ENCODE peak calls at places on chromosomes 7 and 10, in ten cellular contexts. L, I, M, B, R, O, N, A, T and Q are unnamed samples.

GRCh38 chr10:77877461-77878344 is 48.9 kb downstream of the DLG5 start:
- DNase-seq in L (no peak), I (no peak), M (no peak), B (no peak), R (no peak), O (no peak), N (peak), A (peak), T (peak), Q (peak)

GRCh38 chr7:27176962-27177794 is 3.1 kb upstream of the HOXA10 start:
- DNase-seq in L (no peak), I (no peak), M (no peak), B (no peak), R (no peak), O (no peak), N (peak), A (no peak), T (no peak), Q (no peak)

GRCh38 chr7:1697499-1698125 is 27.5 kb downstream of the ELFN1 start:
- DNase-seq in L (no peak), I (no peak), M (no peak), B (no peak), R (no peak), O (no peak), N (peak), A (no peak), T (no peak), Q (no peak)

GRCh38 chr7:74365320-74366022 is 76.3 kb downstream of the CLIP2 start:
- DNase-seq in L (no peak), I (no peak), M (peak), B (no peak), R (no peak), O (peak), N (no peak), A (no peak), T (peak), Q (no peak)

GRCh38 chr7:38796636-38797501 is 112.1 kb downstream of the VPS41 start:
- DNase-seq in L (peak), I (peak), M (no peak), B (no peak), R (peak), O (peak), N (no peak), A (peak), T (peak), Q (peak)

GRCh38 chr10:47374611-47375536 is 9.2 kb downstream of the ZNF488 start:
- DNase-seq in L (no peak), I (no peak), M (no peak), B (no peak), R (no peak), O (no peak), N (peak), A (no peak), T (no peak), Q (peak)

GRCh38 chr10:44010873-44011602 is 362.4 kb upstream of the ZNF32 start:
- DNase-seq in L (no peak), I (no peak), M (no peak), B (peak), R (no peak), O (no peak), N (no peak), A (no peak), T (no peak), Q (no peak)

GRCh38 chr7:149727541-149728476 is 45.6 kb downstream of the ZNF467 start:
- DNase-seq in L (no peak), I (no peak), M (no peak), B (no peak), R (peak), O (no peak), N (peak), A (no peak), T (no peak), Q (no peak)

GRCh38 chr10:33032354-33033254 is 74.6 kb upstream of the ITGB1 start:
- DNase-seq in L (peak), I (no peak), M (no peak), B (no peak), R (no peak), O (no peak), N (no peak), A (no peak), T (no peak), Q (no peak)

GRCh38 chr7:106613861-106614560 is 46.9 kb downstream of the CCDC71L start:
- DNase-seq in L (no peak), I (no peak), M (no peak), B (no peak), R (no peak), O (no peak), N (no peak), A (no peak), T (no peak), Q (no peak)

GRCh38 chr10:15571570-15571969 is 148.2 kb downstream of the ITGA8 start:
- DNase-seq in L (no peak), I (no peak), M (no peak), B (no peak), R (no peak), O (peak), N (no peak), A (no peak), T (no peak), Q (no peak)

GRCh38 chr10:69333205-69333604 is 54.9 kb downstream of the HK1 start:
- DNase-seq in L (no peak), I (no peak), M (no peak), B (no peak), R (peak), O (no peak), N (no peak), A (no peak), T (no peak), Q (no peak)

GRCh38 chr10:105351187-105351586 is 710.1 kb downstream of the SORCS3 start:
- DNase-seq in L (no peak), I (no peak), M (no peak), B (no peak), R (no peak), O (no peak), N (no peak), A (no peak), T (no peak), Q (no peak)

GRCh38 chr10:30862486-30862885 is 169.2 kb downstream of the ZNF438 start:
- DNase-seq in L (peak), I (no peak), M (no peak), B (no peak), R (no peak), O (no peak), N (no peak), A (no peak), T (no peak), Q (no peak)

GRCh38 chr10:5937016-5937415 is 40.3 kb downstream of the IL15RA start:
- DNase-seq in L (no peak), I (no peak), M (no peak), B (no peak), R (no peak), O (no peak), N (no peak), A (no peak), T (no peak), Q (no peak)

GRCh38 chr10:14173706-14174594 is 156.8 kb downstream of the FRMD4A start:
- DNase-seq in L (no peak), I (no peak), M (peak), B (no peak), R (peak), O (peak), N (no peak), A (no peak), T (peak), Q (no peak)

GRCh38 chr10:79209831-79210230 is 137.4 kb upstream of the PPIF start:
- DNase-seq in L (no peak), I (no peak), M (no peak), B (no peak), R (no peak), O (no peak), N (no peak), A (no peak), T (no peak), Q (no peak)

GRCh38 chr10:13338337-13339128 is 9.6 kb downstream of the SEPHS1 start:
- DNase-seq in L (no peak), I (no peak), M (no peak), B (no peak), R (no peak), O (no peak), N (no peak), A (no peak), T (no peak), Q (no peak)

GRCh38 chr7:8365499-8366110 is 67.8 kb upstream of the NXPH1 start:
- DNase-seq in L (no peak), I (no peak), M (no peak), B (no peak), R (no peak), O (no peak), N (no peak), A (no peak), T (peak), Q (no peak)

GRCh38 chr7:71679480-71679879 is 547.5 kb downstream of the GALNT17 start:
- DNase-seq in L (no peak), I (no peak), M (no peak), B (no peak), R (no peak), O (no peak), N (no peak), A (no peak), T (no peak), Q (no peak)

GRCh38 chr10:44465430-44466115 is 80.7 kb upstream of the CXCL12 start:
- DNase-seq in L (no peak), I (no peak), M (no peak), B (no peak), R (no peak), O (no peak), N (no peak), A (no peak), T (peak), Q (no peak)

GRCh38 chr10:103895458-103896186 is 22.4 kb downstream of the STN1 start:
- DNase-seq in L (peak), I (no peak), M (no peak), B (no peak), R (no peak), O (no peak), N (no peak), A (no peak), T (no peak), Q (no peak)

GRCh38 chr7:127250312-127251047 is 2.3 kb downstream of the GRM8 start:
- DNase-seq in L (no peak), I (no peak), M (no peak), B (no peak), R (no peak), O (no peak), N (no peak), A (no peak), T (no peak), Q (no peak)

GRCh38 chr10:98586096-98586495 is 139.4 kb upstream of the HPS1 start:
- DNase-seq in L (no peak), I (no peak), M (no peak), B (no peak), R (no peak), O (no peak), N (no peak), A (no peak), T (no peak), Q (no peak)

GRCh38 chr7:85413718-85414117 is 226.9 kb upstream of the SEMA3D start:
- DNase-seq in L (no peak), I (no peak), M (no peak), B (no peak), R (no peak), O (no peak), N (no peak), A (no peak), T (no peak), Q (no peak)

GRCh38 chr10:30999084-30999712 is 32.5 kb downstream of the ZNF438 start:
- DNase-seq in L (no peak), I (no peak), M (no peak), B (no peak), R (no peak), O (no peak), N (no peak), A (no peak), T (peak), Q (no peak)

GRCh38 chr10:74677951-74678350 is 148.4 kb upstream of the KAT6B start:
- DNase-seq in L (no peak), I (no peak), M (no peak), B (no peak), R (no peak), O (no peak), N (no peak), A (no peak), T (no peak), Q (no peak)

GRCh38 chr7:107917770-107918651 is 27.0 kb downstream of the DLD start:
- DNase-seq in L (no peak), I (no peak), M (no peak), B (no peak), R (no peak), O (no peak), N (no peak), A (no peak), T (no peak), Q (no peak)

GRCh38 chr7:130272456-130273080 is 5.9 kb downstream of the CPA2 start:
- DNase-seq in L (no peak), I (no peak), M (no peak), B (no peak), R (peak), O (peak), N (no peak), A (no peak), T (peak), Q (no peak)